ENCODE peak calls at places on chromosomes 7 and 10, in four cellular contexts. One of them, this sample, is unnamed.

GRCh38 chr7:16739863-16740622 is 13.5 kb upstream of the TSPAN13 start:
- DNase-seq in tibial nerve: no peak
- DNase-seq in sigmoid colon: no peak
- DNase-seq in gastrocnemius medialis: no peak
- DNase-seq in this sample: no peak

GRCh38 chr7:90298145-90299038 is 22.7 kb downstream of the FAM237B start:
- DNase-seq in gastrocnemius medialis: no peak
- DNase-seq in tibial nerve: no peak
- DNase-seq in sigmoid colon: no peak
- DNase-seq in this sample: no peak

GRCh38 chr7:94375713-94376112 is 19.0 kb upstream of the COL1A2 start:
- DNase-seq in tibial nerve: peak; percentile 41
- DNase-seq in gastrocnemius medialis: no peak
- DNase-seq in sigmoid colon: peak; percentile 69
- DNase-seq in this sample: no peak

GRCh38 chr7:16563281-16564022 is 36.8 kb downstream of the LRRC72 start:
- DNase-seq in tibial nerve: no peak
- DNase-seq in sigmoid colon: no peak
- DNase-seq in gastrocnemius medialis: no peak
- DNase-seq in this sample: no peak

GRCh38 chr7:100435401-100436304 is 644 bp downstream of the PPP1R35 start:
- DNase-seq in gastrocnemius medialis: no peak
- DNase-seq in tibial nerve: no peak
- DNase-seq in sigmoid colon: peak; percentile 75
- DNase-seq in this sample: peak; percentile 68

GRCh38 chr7:114539575-114539974 is 125.0 kb downstream of the FOXP2 start:
- DNase-seq in tibial nerve: peak; percentile 7
- DNase-seq in gastrocnemius medialis: no peak
- DNase-seq in sigmoid colon: no peak
- DNase-seq in this sample: no peak

GRCh38 chr7:46630031-46630430 is 709.0 kb upstream of the IGFBP3 start:
- DNase-seq in gastrocnemius medialis: no peak
- DNase-seq in sigmoid colon: no peak
- DNase-seq in tibial nerve: no peak
- DNase-seq in this sample: no peak

GRCh38 chr10:110859206-110859946 is 12.4 kb upstream of the PDCD4 start:
- DNase-seq in sigmoid colon: peak; percentile 54
- DNase-seq in tibial nerve: no peak
- DNase-seq in gastrocnemius medialis: no peak
- DNase-seq in this sample: no peak

GRCh38 chr10:49356945-49357344 is 38.9 kb downstream of the DRGX start:
- DNase-seq in sigmoid colon: no peak
- DNase-seq in gastrocnemius medialis: no peak
- DNase-seq in tibial nerve: no peak
- DNase-seq in this sample: no peak

GRCh38 chr10:31645786-31646185 is 282.8 kb downstream of the ARHGAP12 start:
- DNase-seq in tibial nerve: no peak
- DNase-seq in gastrocnemius medialis: no peak
- DNase-seq in sigmoid colon: no peak
- DNase-seq in this sample: no peak

GRCh38 chr7:97317575-97317974 is 200.1 kb downstream of the SDHAF3 start:
- DNase-seq in sigmoid colon: no peak
- DNase-seq in tibial nerve: no peak
- DNase-seq in gastrocnemius medialis: no peak
- DNase-seq in this sample: no peak

GRCh38 chr10:131554821-131555220 is 243.3 kb upstream of the TCERG1L start:
- DNase-seq in sigmoid colon: no peak
- DNase-seq in gastrocnemius medialis: no peak
- DNase-seq in tibial nerve: no peak
- DNase-seq in this sample: no peak

GRCh38 chr10:89431977-89432376 is 17.6 kb downstream of the IFIT5 start:
- DNase-seq in tibial nerve: no peak
- DNase-seq in gastrocnemius medialis: no peak
- DNase-seq in sigmoid colon: no peak
- DNase-seq in this sample: no peak

GRCh38 chr10:71368639-71369038 is 28.1 kb upstream of the CDH23 start:
- DNase-seq in tibial nerve: no peak
- DNase-seq in sigmoid colon: no peak
- DNase-seq in gastrocnemius medialis: no peak
- DNase-seq in this sample: no peak

GRCh38 chr7:129644634-129645230 is 33.2 kb downstream of the NRF1 start:
- DNase-seq in gastrocnemius medialis: no peak
- DNase-seq in sigmoid colon: no peak
- DNase-seq in tibial nerve: no peak
- DNase-seq in this sample: no peak

GRCh38 chr10:37704566-37704965 is 152.8 kb downstream of the ZNF248 start:
- DNase-seq in sigmoid colon: peak; percentile 46
- DNase-seq in gastrocnemius medialis: no peak
- DNase-seq in tibial nerve: no peak
- DNase-seq in this sample: peak; percentile 56

GRCh38 chr7:74027683-74028320 is at the start of gene ELN:
- DNase-seq in tibial nerve: peak; percentile 87
- DNase-seq in gastrocnemius medialis: peak; percentile 49
- DNase-seq in sigmoid colon: peak; percentile 96
- DNase-seq in this sample: peak; percentile 95

GRCh38 chr7:123435080-123435700 is 99.2 kb downstream of the IQUB start:
- DNase-seq in sigmoid colon: no peak
- DNase-seq in tibial nerve: no peak
- DNase-seq in gastrocnemius medialis: no peak
- DNase-seq in this sample: no peak

GRCh38 chr10:133087679-133088523 is at the start of gene ADGRA1:
- DNase-seq in sigmoid colon: no peak
- DNase-seq in gastrocnemius medialis: no peak
- DNase-seq in tibial nerve: no peak
- DNase-seq in this sample: no peak

GRCh38 chr7:152341039-152341913 is 94.5 kb downstream of the KMT2C start:
- DNase-seq in tibial nerve: peak; percentile 22
- DNase-seq in sigmoid colon: no peak
- DNase-seq in gastrocnemius medialis: peak; percentile 15
- DNase-seq in this sample: no peak

GRCh38 chr7:31778296-31778695 is 91.3 kb downstream of the PPP1R17 start:
- DNase-seq in gastrocnemius medialis: no peak
- DNase-seq in tibial nerve: no peak
- DNase-seq in sigmoid colon: no peak
- DNase-seq in this sample: no peak

GRCh38 chr7:121083790-121084251 is 95.3 kb downstream of the CPED1 start:
- DNase-seq in gastrocnemius medialis: no peak
- DNase-seq in sigmoid colon: no peak
- DNase-seq in tibial nerve: no peak
- DNase-seq in this sample: no peak

GRCh38 chr7:87223666-87224065 is 4.1 kb upstream of the TMEM243 start:
- DNase-seq in tibial nerve: no peak
- DNase-seq in sigmoid colon: no peak
- DNase-seq in gastrocnemius medialis: no peak
- DNase-seq in this sample: no peak

GRCh38 chr10:32981760-32982159 is 23.7 kb upstream of the ITGB1 start:
- DNase-seq in gastrocnemius medialis: no peak
- DNase-seq in sigmoid colon: no peak
- DNase-seq in tibial nerve: no peak
- DNase-seq in this sample: no peak

GRCh38 chr7:1591396-1591795 is 21.6 kb upstream of the PSMG3 start:
- DNase-seq in tibial nerve: no peak
- DNase-seq in sigmoid colon: no peak
- DNase-seq in gastrocnemius medialis: no peak
- DNase-seq in this sample: no peak

GRCh38 chr10:72340510-72340895 is 14.2 kb downstream of the DNAJB12 start:
- DNase-seq in gastrocnemius medialis: no peak
- DNase-seq in sigmoid colon: no peak
- DNase-seq in tibial nerve: peak; percentile 68
- DNase-seq in this sample: peak; percentile 92

GRCh38 chr10:34139559-34139958 is 675.5 kb downstream of the PARD3 start:
- DNase-seq in tibial nerve: no peak
- DNase-seq in sigmoid colon: no peak
- DNase-seq in gastrocnemius medialis: no peak
- DNase-seq in this sample: no peak

GRCh38 chr7:156612930-156613329 is 27.6 kb upstream of the RNF32 start:
- DNase-seq in gastrocnemius medialis: no peak
- DNase-seq in tibial nerve: no peak
- DNase-seq in sigmoid colon: no peak
- DNase-seq in this sample: no peak

GRCh38 chr7:115672024-115672423 is 358.5 kb downstream of the TFEC start:
- DNase-seq in tibial nerve: no peak
- DNase-seq in sigmoid colon: no peak
- DNase-seq in gastrocnemius medialis: no peak
- DNase-seq in this sample: no peak

GRCh38 chr10:74825033-74825370 is 1.4 kb upstream of the KAT6B start:
- DNase-seq in sigmoid colon: peak; percentile 75
- DNase-seq in tibial nerve: peak; percentile 18
- DNase-seq in gastrocnemius medialis: peak; percentile 10
- DNase-seq in this sample: peak; percentile 65

GRCh38 chr10:131816941-131817700 is 83.7 kb upstream of the PPP2R2D start:
- DNase-seq in sigmoid colon: no peak
- DNase-seq in gastrocnemius medialis: no peak
- DNase-seq in tibial nerve: no peak
- DNase-seq in this sample: peak; percentile 46

GRCh38 chr10:80405636-80406035 is 2.7 kb upstream of the PRXL2A start:
- DNase-seq in gastrocnemius medialis: no peak
- DNase-seq in sigmoid colon: no peak
- DNase-seq in tibial nerve: no peak
- DNase-seq in this sample: no peak

GRCh38 chr7:82375713-82376112 is 67.9 kb downstream of the CACNA2D1 start:
- DNase-seq in tibial nerve: no peak
- DNase-seq in sigmoid colon: no peak
- DNase-seq in gastrocnemius medialis: no peak
- DNase-seq in this sample: no peak

GRCh38 chr10:69417542-69417941 is 824 bp upstream of the TACR2 start:
- DNase-seq in tibial nerve: no peak
- DNase-seq in sigmoid colon: peak; percentile 64
- DNase-seq in gastrocnemius medialis: no peak
- DNase-seq in this sample: no peak
- H3K4me3 ChIP-seq in tibial nerve: no peak overlapping the region
- H3K4me3 ChIP-seq in sigmoid colon: peak overlapping the region; percentile 53
- H3K4me3 ChIP-seq in gastrocnemius medialis: no peak overlapping the region
- H3K4me3 ChIP-seq in this sample: no peak overlapping the region

DNA sequence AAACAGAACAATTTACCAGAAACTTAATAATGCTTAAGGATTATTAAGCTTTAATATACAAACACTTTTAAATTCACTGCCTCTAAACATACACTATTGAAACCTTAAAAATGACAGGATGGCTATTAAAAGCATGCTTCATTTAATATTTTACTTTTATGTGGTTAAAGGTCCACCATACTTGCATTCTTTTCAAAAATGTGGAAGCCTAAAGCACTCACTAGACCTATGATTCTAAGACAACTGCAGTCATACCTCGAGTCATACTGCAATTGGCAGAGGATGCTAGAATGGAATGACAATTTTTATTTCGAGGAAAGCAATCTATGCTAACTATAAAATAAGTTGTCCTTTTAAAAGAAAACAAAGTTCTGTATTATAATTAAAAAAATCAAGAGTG is 85.3 kb downstream of the PIP4K2A start:
- DNase-seq in sigmoid colon: no peak
- DNase-seq in gastrocnemius medialis: no peak
- DNase-seq in tibial nerve: no peak
- DNase-seq in this sample: no peak
- H3K4me1 ChIP-seq in sigmoid colon: peaks cover 38% of the 10 kb centered on the region
- H3K4me1 ChIP-seq in gastrocnemius medialis: peaks cover 16% of the 10 kb centered on the region
- H3K4me1 ChIP-seq in tibial nerve: no peaks in the 10 kb centered on the region
- H3K4me1 ChIP-seq in this sample: peaks cover 1% of the 10 kb centered on the region

DNA sequence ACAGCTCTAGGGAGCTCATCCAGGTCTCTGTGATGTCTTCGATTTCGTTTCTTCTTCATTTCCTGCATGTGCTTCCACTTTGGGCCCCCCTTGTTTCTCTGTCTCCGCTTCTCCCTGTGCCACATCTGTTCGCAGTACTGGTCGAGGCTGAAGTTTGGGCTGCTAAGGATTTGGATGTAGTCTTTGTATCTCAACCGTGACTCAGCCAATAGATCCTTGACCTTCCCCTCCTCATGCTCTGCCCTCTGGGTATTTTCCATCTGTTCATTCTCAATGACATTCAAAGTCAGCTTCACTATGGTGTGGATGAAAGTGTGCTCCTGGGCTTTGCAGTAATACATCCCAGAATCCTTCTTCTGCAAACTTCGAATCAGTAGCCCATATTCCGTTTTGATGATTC is 187.4 kb downstream of the SEMA3D start:
- DNase-seq in sigmoid colon: no peak
- DNase-seq in tibial nerve: no peak
- DNase-seq in gastrocnemius medialis: no peak
- DNase-seq in this sample: no peak
- H3K4me3 ChIP-seq in sigmoid colon: no peak overlapping the region
- H3K4me3 ChIP-seq in tibial nerve: no peak overlapping the region
- H3K4me3 ChIP-seq in gastrocnemius medialis: no peak overlapping the region
- H3K4me3 ChIP-seq in this sample: no peak overlapping the region

DNA sequence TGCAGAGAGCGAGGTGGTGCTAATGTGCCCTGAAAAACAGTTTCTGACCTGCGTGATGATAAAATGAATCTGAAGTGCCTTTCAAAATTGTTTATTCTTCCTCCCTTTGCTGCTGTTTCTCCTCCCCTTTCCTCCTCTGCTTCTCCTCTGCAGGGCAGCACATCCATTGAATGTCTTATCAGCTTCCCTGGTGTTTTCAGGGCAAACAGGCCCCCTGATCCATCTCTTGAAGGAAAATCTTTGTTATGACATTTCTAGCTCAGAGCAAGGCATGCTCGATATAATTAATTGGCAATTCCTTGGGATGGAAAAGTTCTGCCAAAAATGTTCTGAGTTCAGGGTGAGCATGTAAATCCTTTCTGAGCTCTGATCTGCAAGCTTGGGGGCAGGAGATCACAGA is 364.2 kb upstream of the ZNF32 start:
- DNase-seq in sigmoid colon: no peak
- DNase-seq in tibial nerve: no peak
- DNase-seq in gastrocnemius medialis: no peak
- DNase-seq in this sample: no peak
- H3K4me1 ChIP-seq in sigmoid colon: no peaks in the 10 kb centered on the region
- H3K4me1 ChIP-seq in tibial nerve: no peaks in the 10 kb centered on the region
- H3K4me1 ChIP-seq in gastrocnemius medialis: peaks cover 6% of the 10 kb centered on the region
- H3K4me1 ChIP-seq in this sample: peaks cover 2% of the 10 kb centered on the region

This sample was measured in aorta.